ENCODE peak calls at places on chromosomes 4 and X, in seven cellular contexts. E is prostate gland, U is endothelial cell of umbilical vein, R is GM12892, T is esophagus muscularis mucosa, Y is H1, A is GM12878. I is an unnamed sample.

GRCh38 chr4:95142877-95143412 is 385.2 kb downstream of the BMPR1B start:
- DNase-seq in T (no peak), E (no peak), R (no peak), Y (no peak), A (no peak), U (no peak), I (no peak)

GRCh38 chr4:189771696-189772361 is 168.8 kb upstream of the FRG1 start:
- DNase-seq in R (no peak), A (no peak), U (no peak), Y (no peak), T (peak; percentile 26), E (no peak), I (no peak)

GRCh38 chr4:101279377-101279871 is 67.9 kb downstream of the PPP3CA start:
- DNase-seq in U (peak; percentile 67), T (no peak), Y (no peak), R (no peak), E (no peak), A (no peak), I (no peak)

GRCh38 chrX:13647709-13648212 is 5.2 kb upstream of the TCEANC start:
- DNase-seq in E (no peak), U (peak; percentile 64), Y (no peak), A (no peak), T (peak; percentile 92), R (no peak), I (peak; percentile 64)

GRCh38 chr4:84901745-84902283 is 64.7 kb downstream of the WDFY3 start:
- DNase-seq in A (no peak), E (no peak), U (no peak), Y (no peak), R (no peak), T (no peak), I (no peak)

GRCh38 chr4:53558061-53558801 is 33.1 kb downstream of the LNX1 start:
- DNase-seq in T (no peak), U (peak; percentile 88), R (no peak), E (no peak), Y (no peak), A (no peak), I (no peak)

GRCh38 chrX:126030021-126030420 is 136.1 kb downstream of the DCAF12L2 start:
- DNase-seq in Y (no peak), E (no peak), T (no peak), R (no peak), U (no peak), A (no peak), I (no peak)

GRCh38 chr4:94641702-94642560 is 115.8 kb upstream of the BMPR1B start:
- DNase-seq in U (peak; percentile 69), A (no peak), T (no peak), R (no peak), E (no peak), Y (no peak), I (no peak)

GRCh38 chrX:22097295-22097694 is 65.2 kb downstream of the PHEX start:
- DNase-seq in Y (no peak), T (no peak), U (peak; percentile 64), E (no peak), R (no peak), A (no peak), I (no peak)

GRCh38 chr4:25810815-25811690 is 51.7 kb downstream of the SEL1L3 start:
- DNase-seq in T (no peak), Y (no peak), U (no peak), A (no peak), R (no peak), E (no peak), I (no peak)

GRCh38 chr4:9825049-9825448 is 43.6 kb downstream of the DRD5 start:
- DNase-seq in Y (no peak), R (no peak), E (no peak), U (no peak), A (no peak), T (no peak), I (no peak)

GRCh38 chr4:159505275-159505975 is 402.5 kb downstream of the RAPGEF2 start:
- DNase-seq in E (no peak), Y (no peak), T (no peak), U (no peak), A (no peak), R (no peak), I (no peak)

GRCh38 chr4:102338405-102338804 is 6.9 kb downstream of the SLC39A8 start:
- DNase-seq in T (no peak), R (no peak), U (no peak), A (no peak), E (no peak), Y (no peak), I (no peak)

GRCh38 chr4:1973218-1973617 is 35.6 kb downstream of the NELFA start:
- DNase-seq in T (no peak), A (no peak), R (no peak), Y (no peak), U (no peak), E (no peak), I (no peak)

GRCh38 chr4:151687021-151687640 is 73.7 kb downstream of the GATB start:
- DNase-seq in E (no peak), A (no peak), T (no peak), U (no peak), Y (no peak), R (no peak), I (peak; percentile 55)

GRCh38 chr4:1375761-1376322 is 28.8 kb downstream of the UVSSA start:
- DNase-seq in A (no peak), U (no peak), R (no peak), Y (no peak), E (no peak), T (no peak), I (no peak)

GRCh38 chr4:147822128-147822527 is 90.2 kb downstream of the ARHGAP10 start:
- DNase-seq in E (peak; percentile 89), U (peak; percentile 37), T (peak; percentile 95), R (no peak), A (no peak), Y (no peak), I (peak; percentile 95)
- TF ChIP-seq POLR2AphosphoS5 in E (peak; percentile 86), U (no peak), T (peak; percentile 75), R (no peak), A (no peak), Y (no peak), I (peak; percentile 55)

GRCh38 chr4:48908687-48909086 is 2.1 kb upstream of the OCIAD2 start:
- DNase-seq in A (no peak), R (no peak), E (no peak), Y (no peak), T (no peak), U (no peak), I (no peak)

GRCh38 chr4:48912349-48912748 is 5.8 kb upstream of the OCIAD2 start:
- DNase-seq in E (no peak), R (no peak), U (no peak), Y (no peak), T (no peak), A (no peak), I (no peak)

GRCh38 chr4:48907706-48908477 is 1.3 kb upstream of the OCIAD2 start:
- DNase-seq in U (no peak), A (no peak), T (no peak), R (no peak), Y (no peak), E (no peak), I (no peak)

GRCh38 chr4:48910511-48910910 is 3.9 kb upstream of the OCIAD2 start:
- DNase-seq in Y (no peak), T (no peak), U (no peak), A (no peak), E (no peak), R (no peak), I (no peak)

DNA sequence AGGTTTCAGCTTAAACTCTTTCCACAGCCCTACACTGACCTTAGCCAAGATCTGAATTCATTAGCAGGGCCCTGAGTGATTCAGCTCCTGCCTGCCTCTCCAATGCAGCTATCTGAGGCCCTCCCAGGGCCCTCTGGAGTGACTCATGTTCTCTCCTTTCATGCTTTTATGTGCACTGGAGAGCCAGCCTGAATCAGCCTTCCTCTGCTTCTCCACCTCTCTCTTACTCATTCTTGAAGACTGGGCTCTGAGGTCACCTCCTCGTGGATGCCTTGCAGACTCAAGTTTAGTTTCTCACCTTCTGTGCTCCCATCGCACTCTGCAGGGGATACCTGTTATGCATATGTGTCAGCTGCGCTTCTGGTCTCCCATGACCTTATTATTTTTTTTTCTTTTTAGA is 3.1 kb upstream of the OCIAD2 start:
- DNase-seq in R (no peak), T (no peak), A (no peak), Y (peak; percentile 43), U (peak; percentile 93), E (no peak), I (peak; percentile 55)
- TF ChIP-seq POLR2AphosphoS5 in R (no peak), T (no peak), A (no peak), Y (no peak), U (peak; percentile 69), E (no peak), I (no peak)

GRCh38 chr4:165328708-165329107 is 1.2 kb downstream of the MSMO1 start:
- DNase-seq in T (no peak), R (no peak), Y (no peak), E (no peak), U (peak; percentile 9), A (no peak), I (no peak)
- TF ChIP-seq POLR2AphosphoS5 in T (no peak), R (no peak), Y (no peak), E (no peak), U (no peak), A (no peak), I (no peak)

DNA sequence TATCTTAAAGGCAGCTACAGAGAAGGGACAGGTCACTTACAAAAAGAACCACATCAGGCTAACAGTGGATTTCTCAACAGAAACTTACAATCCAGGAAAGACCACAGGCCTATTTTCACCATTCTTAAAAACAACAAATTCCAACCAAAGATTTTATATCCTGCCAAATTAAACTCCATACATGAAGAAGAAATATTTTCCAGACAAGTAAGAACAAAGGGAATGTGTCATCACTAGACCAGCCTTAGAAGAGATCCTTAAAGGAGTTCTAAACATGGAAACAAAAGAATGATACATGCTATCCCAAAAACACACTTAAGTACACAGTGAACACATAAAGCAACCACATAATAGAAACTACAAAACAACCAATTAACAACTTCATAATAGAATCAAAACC is 105.6 kb downstream of the ANXA10 start:
- DNase-seq in T (no peak), U (peak; percentile 14), A (no peak), E (no peak), Y (no peak), R (no peak), I (no peak)
- TF ChIP-seq POLR2AphosphoS5 in T (no peak), U (no peak), A (no peak), E (no peak), Y (no peak), R (no peak), I (no peak)

GRCh38 chrX:1205681-1206611 is 6.5 kb downstream of the CRLF2 start:
- DNase-seq in U (peak; percentile 65), T (no peak), A (no peak), R (no peak), E (no peak), Y (peak; percentile 65), I (no peak)
- TF ChIP-seq POLR2AphosphoS5 in U (no peak), T (no peak), A (no peak), R (no peak), E (peak; percentile 50), Y (no peak), I (peak; percentile 61)

DNA sequence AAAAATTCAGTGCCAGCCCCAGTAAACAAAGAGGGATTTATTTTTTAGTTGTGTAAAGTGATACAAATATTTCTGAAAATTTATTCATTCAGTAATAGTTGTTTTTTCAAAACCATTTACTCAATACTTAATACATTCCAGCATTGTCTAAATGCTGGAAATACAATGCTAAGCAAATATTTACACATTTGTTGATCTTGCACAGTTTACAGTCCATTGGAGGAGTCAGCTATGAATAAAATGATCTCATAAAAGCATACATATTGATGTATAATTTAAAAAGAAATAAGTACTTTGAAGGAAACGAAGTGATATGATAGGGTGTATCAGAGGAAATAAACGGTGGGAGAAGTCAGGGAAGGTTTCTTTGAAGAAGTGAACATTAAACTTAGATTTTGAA is 1942.1 kb upstream of the ADGRL3 start:
- DNase-seq in U (no peak), Y (no peak), E (no peak), T (no peak), R (no peak), A (no peak), I (no peak)
- TF ChIP-seq POLR2AphosphoS5 in U (no peak), Y (no peak), E (no peak), T (no peak), R (no peak), A (no peak), I (no peak)